ENCODE peak calls at places on chromosomes 1 and 21, in five cellular contexts. D, A, Y, N and E are unnamed samples. For H3K4me1, the result is how much of the 10 kb centered on the place peaks cover.

GRCh38 chr1:168092566-168093355 is 44.0 kb downstream of the GPR161 start:
- DNase-seq in Y (no peak), D (no peak), A (no peak), N (peak), E (no peak)

GRCh38 chr1:165397945-165398344 is 41.4 kb upstream of the LMX1A start:
- DNase-seq in D (no peak), A (no peak), Y (no peak), N (no peak), E (no peak)

GRCh38 chr1:235486321-235486720 is 17.9 kb downstream of the B3GALNT2 start:
- DNase-seq in D (no peak), N (no peak), A (no peak), Y (no peak), E (no peak)

GRCh38 chr1:79207331-79207730 is 200.8 kb upstream of the ADGRL4 start:
- DNase-seq in N (no peak), A (no peak), Y (no peak), D (no peak), E (no peak)

GRCh38 chr21:37546949-37547614 is 180.5 kb downstream of the DYRK1A start:
- DNase-seq in D (no peak), A (no peak), N (no peak), Y (no peak), E (no peak)

GRCh38 chr1:97270508-97271307 is 549.1 kb downstream of the PTBP2 start:
- DNase-seq in N (no peak), Y (no peak), D (no peak), A (no peak), E (no peak)

GRCh38 chr21:36910581-36911307 is 55.7 kb downstream of the HLCS start:
- DNase-seq in Y (no peak), A (peak), N (no peak), D (no peak), E (no peak)

GRCh38 chr1:248918126-248918525 is 12.1 kb downstream of the PGBD2 start:
- DNase-seq in N (no peak), A (no peak), Y (no peak), D (no peak), E (no peak)

GRCh38 chr1:155080250-155081228 is 1.9 kb downstream of the EFNA3 start:
- DNase-seq in A (no peak), N (no peak), Y (peak), D (peak), E (no peak)

GRCh38 chr1:19754482-19754881 is 45.2 kb downstream of the TMCO4 start:
- DNase-seq in A (no peak), D (no peak), N (no peak), Y (no peak), E (no peak)

GRCh38 chr1:47406966-47407365 is 9.1 kb upstream of the FOXE3 start:
- DNase-seq in A (no peak), D (no peak), Y (no peak), N (no peak), E (no peak)

GRCh38 chr1:97630281-97630680 is 290.6 kb downstream of the DPYD start:
- DNase-seq in D (no peak), A (no peak), N (no peak), Y (no peak), E (no peak)

GRCh38 chr1:115166531-115167091 is 77.3 kb upstream of the TSPAN2 start:
- DNase-seq in A (no peak), Y (no peak), N (no peak), D (no peak), E (no peak)
- TF ChIP-seq CTCF in A (no peak), Y (no peak), N (no peak), D (no peak), E (no peak)

GRCh38 chr1:205355054-205355453 is 1.7 kb downstream of the KLHDC8A start:
- DNase-seq in N (no peak), D (no peak), A (no peak), Y (no peak), E (peak)

GRCh38 chr1:205358579-205358978 is 1.9 kb upstream of the KLHDC8A start:
- DNase-seq in D (no peak), A (no peak), N (no peak), Y (no peak), E (no peak)

GRCh38 chr1:205360166-205360565 is 3.4 kb upstream of the KLHDC8A start:
- DNase-seq in D (no peak), A (no peak), Y (no peak), N (no peak), E (no peak)

GRCh38 chr1:205356424-205357151 is at the start of gene KLHDC8A:
- DNase-seq in A (no peak), D (no peak), Y (no peak), N (no peak), E (no peak)

GRCh38 chr1:205357567-205357966 is 845 bp upstream of the KLHDC8A start:
- DNase-seq in N (no peak), A (no peak), D (no peak), Y (no peak), E (no peak)
- H3K4me1 ChIP-seq in N (under half), A (under half), D (under half), Y (under half), E (under half)

DNA sequence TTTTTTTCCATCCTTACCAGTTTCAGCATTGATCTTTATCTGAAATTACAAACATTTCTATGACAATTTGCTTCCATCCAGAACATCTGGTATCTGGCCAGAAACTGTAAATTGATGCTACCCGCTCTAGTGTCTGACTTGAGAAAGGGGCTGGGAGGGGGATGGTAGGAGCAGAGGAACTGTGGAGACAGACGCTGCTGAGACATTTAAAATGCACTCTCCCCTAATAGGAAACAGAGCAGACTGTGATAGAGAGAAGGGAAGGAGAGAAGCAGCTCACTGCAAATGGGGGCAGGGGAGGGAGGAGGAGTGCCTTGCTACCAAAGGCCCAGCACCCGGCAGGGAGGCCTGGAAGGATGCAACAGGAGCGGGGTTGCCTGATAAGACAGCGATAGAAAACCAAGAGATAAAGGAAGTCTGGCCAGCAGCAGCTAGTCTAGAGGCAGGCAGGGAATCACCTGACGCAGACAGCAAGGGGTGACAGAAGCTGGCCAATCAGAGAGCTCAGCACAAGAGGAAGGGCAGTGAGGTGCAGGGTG is 195.5 kb upstream of the NFIA start:
- DNase-seq in Y (no peak), A (no peak), D (no peak), N (no peak), E (no peak)
- H3K4me3 ChIP-seq in Y (no peak), A (no peak), D (no peak), N (no peak), E (no peak)

DNA sequence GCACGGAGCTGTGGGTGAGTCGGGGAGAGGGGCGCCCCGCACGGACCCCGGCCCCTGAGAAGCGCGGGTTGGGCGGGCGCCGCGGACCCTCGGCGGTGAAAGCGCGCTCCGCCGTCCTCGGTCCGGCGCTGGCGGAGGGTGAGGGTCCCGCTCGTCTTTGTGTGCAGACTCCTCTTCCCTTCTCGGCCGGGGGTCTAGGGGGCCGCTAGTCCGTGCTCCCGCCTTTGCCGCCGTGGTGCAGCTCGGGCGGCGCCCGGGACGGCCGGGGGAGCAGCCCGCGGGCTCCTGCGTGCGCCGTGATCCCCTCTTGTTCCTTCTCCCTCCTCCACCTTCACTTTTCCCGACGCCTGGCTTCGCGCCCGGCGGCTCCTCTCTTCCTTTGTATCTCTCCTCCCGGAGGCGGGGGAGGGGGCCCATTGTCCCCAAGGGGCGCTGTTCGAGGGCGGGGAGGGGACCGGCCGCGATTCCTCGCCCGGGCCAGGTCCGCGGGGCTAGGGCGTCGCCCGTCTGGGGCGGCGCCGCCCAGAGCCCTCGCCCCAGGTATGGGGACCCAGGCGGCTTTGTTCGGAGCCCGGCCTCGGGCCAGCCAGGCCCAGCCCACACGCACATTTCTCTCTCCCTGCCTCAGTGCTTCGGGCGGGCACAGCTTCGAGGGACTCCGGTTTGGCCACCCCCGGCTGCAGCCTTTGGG is 519 bp downstream of the FNBP1L start:
- DNase-seq in Y (no peak), A (peak), D (peak), N (no peak), E (peak)
- TF ChIP-seq CTCF in Y (no peak), A (no peak), D (no peak), N (no peak), E (no peak)

GRCh38 chr21:42538479-42539275 is 25.0 kb downstream of the SLC37A1 start:
- DNase-seq in A (no peak), Y (peak), D (peak), N (no peak), E (no peak)

GRCh38 chr21:42534901-42535378 is 21.3 kb downstream of the SLC37A1 start:
- DNase-seq in A (no peak), Y (peak), N (no peak), D (no peak), E (no peak)

GRCh38 chr21:42535602-42536171 is 22.0 kb downstream of the SLC37A1 start:
- DNase-seq in A (no peak), Y (peak), D (peak), N (no peak), E (no peak)

GRCh38 chr21:42537106-42537742 is 23.6 kb downstream of the SLC37A1 start:
- DNase-seq in Y (peak), D (no peak), N (no peak), A (no peak), E (no peak)

GRCh38 chr21:42536601-42537000 is 22.9 kb downstream of the SLC37A1 start:
- DNase-seq in Y (no peak), A (no peak), D (no peak), N (no peak), E (no peak)
- H3K4me1 ChIP-seq in Y (half or more), A (under half), D (under half), N (under half), E (under half)

GRCh38 chr1:153627797-153628626 is at the start of gene S100A1:
- DNase-seq in N (no peak), D (peak), A (peak), Y (no peak), E (no peak)

GRCh38 chr1:153624965-153625611 is 2.2 kb downstream of the S100A13 start:
- DNase-seq in Y (no peak), D (no peak), A (no peak), N (no peak), E (no peak)

GRCh38 chr1:153626929-153627796 is at the start of gene S100A13:
- DNase-seq in Y (peak), D (peak), A (peak), N (peak), E (peak)

GRCh38 chr1:153628638-153629342 is 556 bp downstream of the S100A1 start:
- DNase-seq in N (no peak), Y (no peak), D (no peak), A (no peak), E (no peak)

DNA sequence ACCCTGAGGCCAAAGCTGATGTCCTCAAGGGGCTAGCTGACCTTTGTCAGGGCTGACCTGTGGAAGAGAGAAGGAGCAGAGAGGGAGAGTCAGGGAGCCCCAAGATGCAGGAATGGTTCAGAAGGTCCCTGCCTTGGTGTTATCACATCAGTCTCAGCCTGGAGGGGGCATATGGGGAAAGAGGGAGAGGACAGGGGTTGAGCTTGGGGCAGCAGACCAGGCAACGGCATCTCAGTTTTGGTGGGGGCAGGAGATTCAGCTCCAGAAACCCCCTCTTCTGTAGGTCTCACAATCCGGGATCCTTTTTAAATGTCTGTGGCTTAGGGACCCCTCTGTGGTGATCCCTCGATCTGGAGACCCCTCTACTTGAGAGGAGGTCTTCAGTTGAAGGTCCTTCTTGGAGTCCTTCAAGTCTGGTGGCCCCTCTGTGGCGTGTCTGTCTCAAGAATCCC is 802 bp downstream of the S100A13 start:
- DNase-seq in Y (no peak), N (no peak), A (no peak), D (no peak), E (no peak)
- H3K4me3 ChIP-seq in Y (no peak), N (peak), A (peak), D (peak), E (peak)

GRCh38 chr1:158972841-158973240 is 36.9 kb upstream of the IFI16 start:
- DNase-seq in A (no peak), D (no peak), N (no peak), Y (peak), E (no peak)
- TF ChIP-seq CTCF in A (no peak), D (no peak), N (no peak), Y (peak), E (no peak)

DNA sequence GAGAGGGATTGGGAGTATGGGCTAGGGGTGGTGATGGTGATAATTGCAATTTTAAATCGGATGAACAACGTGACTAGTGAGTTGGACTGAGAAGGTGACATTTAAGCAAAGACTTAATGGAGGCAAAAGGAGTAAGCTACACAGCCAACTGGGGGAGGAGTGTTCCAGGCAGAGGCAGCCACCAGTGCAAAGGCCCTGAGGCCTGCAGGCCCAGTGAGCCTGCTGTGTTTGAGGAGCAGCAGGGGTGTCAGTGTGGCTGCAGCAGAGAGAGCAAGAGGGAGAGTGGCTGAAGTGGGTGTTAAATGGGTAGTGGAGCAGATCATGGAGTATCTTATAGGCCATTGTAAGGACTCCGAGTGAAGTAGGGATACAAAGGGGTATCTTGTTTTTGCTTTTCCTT is 18.8 kb downstream of the MYOG start:
- DNase-seq in Y (no peak), N (no peak), A (peak), D (no peak), E (no peak)
- H3K4me1 ChIP-seq in Y (under half), N (under half), A (half or more), D (under half), E (under half)

GRCh38 chr1:10866314-10867091 is 70.1 kb upstream of the CASZ1 start:
- DNase-seq in Y (peak), D (no peak), N (no peak), A (peak), E (no peak)
- H3K4me3 ChIP-seq in Y (no peak), D (peak), N (peak), A (peak), E (peak)

DNA sequence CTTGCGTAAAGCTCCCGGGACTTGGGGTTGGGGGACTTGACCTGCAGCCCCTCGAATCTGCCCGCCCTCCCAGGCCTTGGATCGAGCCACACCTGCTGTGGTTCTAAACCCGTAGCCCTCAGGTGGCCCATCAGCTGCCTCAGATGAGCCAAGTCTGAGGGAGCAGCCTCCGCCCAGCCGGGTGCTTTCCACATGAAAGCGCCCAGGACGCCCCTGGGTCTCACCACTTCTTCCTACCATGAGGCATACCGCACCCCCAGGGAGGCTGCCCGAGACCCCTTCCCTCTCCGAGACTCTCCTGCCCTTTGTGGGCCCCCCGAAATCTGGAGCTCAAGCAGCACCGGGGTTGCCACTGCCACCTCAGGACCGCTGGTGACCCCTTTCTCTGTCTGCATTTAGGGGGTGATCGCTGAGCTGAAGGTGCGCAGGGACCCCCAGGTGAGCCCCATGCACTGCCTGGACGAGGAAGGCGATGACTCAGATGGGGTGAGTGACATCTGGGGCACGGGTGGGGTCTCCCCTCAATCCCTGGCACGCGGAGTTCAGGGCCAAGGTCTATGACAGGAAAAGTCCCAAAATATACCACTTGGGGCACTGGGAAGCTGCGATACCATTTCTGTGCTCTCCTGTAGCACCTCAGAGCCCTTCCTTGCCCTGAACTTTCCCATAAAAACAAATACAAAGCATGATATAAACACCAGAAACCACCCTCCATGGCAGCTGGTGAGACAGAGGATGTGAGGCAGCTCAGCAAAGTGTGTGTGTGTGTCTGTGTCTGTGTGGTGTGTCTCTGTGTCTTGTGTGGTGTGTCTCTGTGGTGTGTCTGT is 68.5 kb downstream of the SLC19A1 start:
- DNase-seq in N (no peak), Y (no peak), D (peak), A (peak), E (no peak)
- TF ChIP-seq CTCF in N (no peak), Y (no peak), D (no peak), A (no peak), E (no peak)